ENCODE peak calls at places on chromosomes 11 and 22, in six cellular contexts. I, C, Q, G, U and X are unnamed samples.

GRCh38 chr11:120383518-120384155 is 47.4 kb downstream of the ARHGEF12 start:
- DNase-seq in I (no peak), C (no peak), Q (no peak), G (no peak), U (peak), X (no peak)

GRCh38 chr11:25775608-25776007 is 556.3 kb upstream of the ANO3 start:
- DNase-seq in I (no peak), C (no peak), Q (no peak), G (no peak), U (no peak), X (no peak)

GRCh38 chr11:86816251-86816726 is 15.9 kb downstream of the PRSS23 start:
- DNase-seq in I (no peak), C (no peak), Q (no peak), G (no peak), U (no peak), X (no peak)

GRCh38 chr22:19039796-19040580 is 82.2 kb downstream of the DGCR2 start:
- DNase-seq in I (no peak), C (no peak), Q (no peak), G (no peak), U (no peak), X (no peak)

GRCh38 chr11:8258771-8259170 is 4.9 kb downstream of the LMO1 start:
- DNase-seq in I (no peak), C (no peak), Q (no peak), G (no peak), U (peak), X (no peak)

GRCh38 chr11:2675540-2675939 is 24.3 kb downstream of the KCNQ1OT1 start:
- DNase-seq in I (no peak), C (no peak), Q (peak), G (no peak), U (no peak), X (no peak)

GRCh38 chr11:12260731-12261521 is 116.4 kb upstream of the PARVA start:
- DNase-seq in I (no peak), C (no peak), Q (peak), G (no peak), U (no peak), X (no peak)

GRCh38 chr11:8265681-8266241 is 2.1 kb upstream of the LMO1 start:
- DNase-seq in I (no peak), C (no peak), Q (no peak), G (no peak), U (no peak), X (no peak)

GRCh38 chr11:117972589-117973445 is 13.4 kb upstream of the IL10RA start:
- DNase-seq in I (no peak), C (no peak), Q (no peak), G (no peak), U (no peak), X (no peak)

GRCh38 chr11:125593113-125593761 is 585 bp downstream of the STT3A start:
- DNase-seq in I (no peak), C (no peak), Q (peak), G (no peak), U (peak), X (peak)

GRCh38 chr11:5288108-5288911 is 13.4 kb downstream of the OR51B4 start:
- DNase-seq in I (no peak), C (no peak), Q (no peak), G (no peak), U (peak), X (no peak)